ENCODE peak calls at places on chromosomes 4 and X, in six cellular contexts. G is fibroblast of mammary gland, A is breast epithelium, B is kidney epithelial cell, Y is fibroblast of pulmonary artery, H is A673. X is an unnamed sample.

GRCh38 chr4:26076896-26077295 is 162.9 kb downstream of the SMIM20 start:
- DNase-seq in B (no peak), H (no peak), Y (no peak), A (no peak), G (peak; percentile 77), X (no peak)

GRCh38 chrX:10011261-10011931 is 44.2 kb downstream of the CLDN34 start:
- DNase-seq in H (peak; percentile 72), A (no peak), B (no peak), Y (peak; percentile 84), G (no peak), X (no peak)

GRCh38 chr4:20916106-20916505 is 215.8 kb downstream of the PACRGL start:
- DNase-seq in Y (no peak), H (no peak), A (no peak), B (no peak), G (no peak), X (no peak)

GRCh38 chrX:119147486-119147885 is 19.9 kb upstream of the KIAA1210 start:
- DNase-seq in H (no peak), B (no peak), Y (no peak), A (no peak), G (no peak), X (no peak)

GRCh38 chr4:66014146-66014765 is 344.0 kb upstream of the EPHA5 start:
- DNase-seq in G (no peak), Y (no peak), A (no peak), B (no peak), H (peak; percentile 9), X (no peak)

GRCh38 chr4:53321151-53321987 is 44.5 kb downstream of the SCFD2 start:
- DNase-seq in A (no peak), G (peak; percentile 89), H (peak; percentile 92), Y (peak; percentile 83), B (peak; percentile 23), X (peak; percentile 40)

GRCh38 chr4:10179957-10180602 is 63.5 kb upstream of the WDR1 start:
- DNase-seq in H (no peak), B (no peak), A (no peak), Y (peak; percentile 72), G (no peak), X (no peak)

GRCh38 chr4:89029591-89029990 is 27.4 kb downstream of the FAM13A start:
- DNase-seq in H (no peak), G (no peak), A (no peak), B (no peak), Y (no peak), X (no peak)

GRCh38 chr4:81923140-81923539 is 450.7 kb downstream of the HNRNPD start:
- DNase-seq in H (no peak), A (no peak), B (no peak), G (no peak), Y (no peak), X (no peak)

GRCh38 chr4:95510145-95510544 is 38.6 kb downstream of the UNC5C start:
- DNase-seq in H (peak; percentile 17), A (no peak), B (no peak), G (peak; percentile 21), Y (peak; percentile 68), X (peak; percentile 20)

GRCh38 chr4:112532267-112532666 is 16.3 kb upstream of the NEUROG2 start:
- DNase-seq in G (peak; percentile 70), Y (no peak), B (no peak), A (no peak), H (no peak), X (no peak)

GRCh38 chr4:153603835-153604234 is 80.2 kb upstream of the TLR2 start:
- DNase-seq in A (no peak), Y (no peak), G (no peak), B (no peak), H (no peak), X (no peak)

GRCh38 chr4:95107635-95108034 is 349.9 kb downstream of the BMPR1B start:
- DNase-seq in G (peak; percentile 88), A (no peak), B (no peak), Y (peak; percentile 33), H (no peak), X (no peak)

GRCh38 chr4:42339935-42340406 is 57.3 kb upstream of the SHISA3 start:
- DNase-seq in G (peak; percentile 49), H (no peak), Y (peak; percentile 90), A (no peak), B (no peak), X (no peak)

GRCh38 chr4:70688795-70689231 is 481 bp downstream of the UTP3 start:
- DNase-seq in G (no peak), H (no peak), B (no peak), A (no peak), Y (peak; percentile 20), X (no peak)

GRCh38 chrX:87621697-87622096 is 104.1 kb downstream of the KLHL4 start:
- DNase-seq in A (no peak), H (no peak), B (no peak), G (peak; percentile 24), Y (peak; percentile 82), X (no peak)

GRCh38 chr4:138957302-138957701 is 58.3 kb upstream of the NOCT start:
- DNase-seq in Y (no peak), A (no peak), H (no peak), B (no peak), G (no peak), X (no peak)

GRCh38 chrX:34426334-34426733 is 230.8 kb downstream of the TMEM47 start:
- DNase-seq in G (no peak), A (no peak), B (no peak), H (peak; percentile 23), Y (peak; percentile 8), X (no peak)

GRCh38 chrX:47751670-47752069 is 85.0 kb upstream of the ZNF81 start:
- DNase-seq in Y (peak; percentile 40), A (no peak), H (no peak), B (no peak), G (peak; percentile 37), X (no peak)

GRCh38 chr4:48930654-48931053 is 24.1 kb upstream of the OCIAD2 start:
- DNase-seq in A (no peak), H (no peak), B (no peak), Y (no peak), G (no peak), X (no peak)

GRCh38 chr4:73090738-73091137 is 21.2 kb upstream of the COX18 start:
- DNase-seq in Y (no peak), H (no peak), G (no peak), B (no peak), A (no peak), X (no peak)

GRCh38 chr4:73087871-73088270 is 18.4 kb upstream of the COX18 start:
- DNase-seq in B (no peak), G (no peak), Y (no peak), H (no peak), A (no peak), X (no peak)

GRCh38 chr4:73080789-73081188 is 11.3 kb upstream of the COX18 start:
- DNase-seq in G (peak; percentile 16), Y (peak; percentile 24), H (peak; percentile 12), A (no peak), B (no peak), X (no peak)

DNA sequence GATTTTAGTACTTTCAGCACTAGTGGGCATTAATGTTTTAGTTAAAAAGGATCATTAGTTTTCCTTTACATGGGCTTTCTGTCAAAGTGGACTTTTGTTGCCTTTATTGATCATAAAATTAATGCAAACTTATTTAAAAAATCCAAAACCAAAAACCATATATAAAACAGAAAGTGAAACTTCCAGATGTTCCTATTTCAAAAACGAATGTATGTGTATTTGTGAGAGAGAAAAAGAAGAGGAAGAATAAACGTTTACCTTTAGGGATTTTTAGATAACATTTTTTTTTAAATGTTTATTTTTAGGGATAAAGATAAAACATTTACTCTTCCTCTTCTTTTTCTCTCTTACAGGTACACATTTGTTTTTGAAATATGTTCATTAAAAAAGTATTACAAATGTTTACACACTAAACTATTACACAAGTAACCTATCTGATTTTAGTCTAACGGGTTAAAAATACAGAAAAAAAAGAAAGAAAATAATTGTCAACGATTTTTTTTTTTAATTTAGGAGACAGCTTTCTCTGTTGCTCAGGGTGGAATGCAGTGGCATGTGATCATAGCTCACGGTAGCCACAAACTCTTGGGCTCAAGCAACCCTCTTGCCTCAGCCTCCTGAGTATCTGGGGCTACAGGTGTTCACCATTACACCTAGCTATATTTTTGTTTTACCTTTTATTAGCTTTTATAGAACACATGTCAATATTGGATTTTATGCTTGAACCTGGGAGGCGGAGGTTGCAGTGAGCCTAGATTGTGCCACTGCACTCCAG is 16.8 kb upstream of the COX18 start:
- DNase-seq in H (no peak), B (no peak), Y (no peak), G (no peak), A (no peak), X (no peak)
- H3K4me3 ChIP-seq in H (no peak overlapping the region), B (no peak overlapping the region), Y (no peak overlapping the region), G (no peak overlapping the region), A (no peak overlapping the region), X (no peak overlapping the region)

DNA sequence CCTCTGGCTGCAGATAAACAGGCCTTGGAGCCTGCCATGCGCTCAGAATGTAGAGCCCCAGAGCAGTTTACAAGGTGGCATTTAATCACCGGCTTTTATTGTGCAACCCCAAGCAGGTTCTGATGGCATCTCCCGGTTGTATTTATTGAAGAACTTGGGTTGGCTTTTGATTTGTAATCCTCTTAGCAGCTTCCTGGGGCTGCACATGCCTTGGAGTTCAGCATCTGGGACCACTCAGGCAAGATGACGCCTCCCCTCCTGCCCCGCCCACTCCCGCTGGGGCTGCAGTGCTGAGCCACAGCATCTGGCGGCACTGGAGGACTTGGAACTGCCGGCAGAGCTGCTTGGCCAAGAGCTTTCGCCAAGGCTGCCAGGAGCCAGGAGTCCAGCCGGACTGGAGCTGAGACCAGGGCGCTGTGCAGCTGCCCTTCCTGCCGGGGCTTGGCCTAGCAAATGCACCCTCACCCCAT is 5.3 kb downstream of the HTRA3 start:
- DNase-seq in G (peak; percentile 97), A (peak; percentile 65), B (no peak), Y (peak; percentile 95), H (peak; percentile 97), X (peak; percentile 85)
- TF ChIP-seq CTCF in G (peak; percentile 54), A (no peak), B (peak; percentile 48), Y (peak; percentile 55), H (peak; percentile 58), X (peak; percentile 65)

DNA sequence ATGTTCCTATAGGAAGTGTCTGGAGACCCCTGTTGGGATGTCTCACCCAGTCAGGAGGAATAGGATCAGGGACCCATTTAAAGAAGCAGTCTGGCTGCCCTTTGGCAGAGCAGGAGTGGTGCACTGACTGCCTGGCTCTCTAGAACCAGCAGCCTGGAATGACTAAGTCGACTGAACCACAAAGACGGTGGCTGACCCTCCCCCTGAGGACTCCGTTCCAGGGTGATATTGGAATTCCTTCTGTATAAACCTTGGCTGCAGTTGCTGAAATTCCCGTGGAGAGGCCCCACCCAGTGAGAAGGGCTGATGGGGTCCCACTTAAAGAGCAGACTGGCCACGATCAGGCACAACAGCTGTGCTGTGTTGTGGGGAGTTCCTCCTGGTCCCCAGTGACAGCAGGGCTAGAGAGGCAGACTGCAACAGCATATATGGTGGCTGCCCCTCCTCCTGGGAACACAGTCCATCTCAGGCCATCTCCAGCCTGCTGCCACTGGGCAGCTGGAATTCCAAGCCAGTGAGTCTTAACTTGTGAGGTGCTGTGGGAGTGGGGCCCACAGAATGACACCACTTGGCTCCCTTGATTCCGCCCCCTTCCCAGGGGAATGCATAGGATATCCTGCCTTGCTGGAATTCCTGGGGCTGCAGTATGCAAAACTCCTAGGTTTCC is 41.8 kb upstream of the RLIM start:
- DNase-seq in Y (peak; percentile 0), B (no peak), G (no peak), H (no peak), A (no peak), X (no peak)
- H3K4me3 ChIP-seq in Y (no peak overlapping the region), B (no peak overlapping the region), G (no peak overlapping the region), H (no peak overlapping the region), A (no peak overlapping the region), X (no peak overlapping the region)

DNA sequence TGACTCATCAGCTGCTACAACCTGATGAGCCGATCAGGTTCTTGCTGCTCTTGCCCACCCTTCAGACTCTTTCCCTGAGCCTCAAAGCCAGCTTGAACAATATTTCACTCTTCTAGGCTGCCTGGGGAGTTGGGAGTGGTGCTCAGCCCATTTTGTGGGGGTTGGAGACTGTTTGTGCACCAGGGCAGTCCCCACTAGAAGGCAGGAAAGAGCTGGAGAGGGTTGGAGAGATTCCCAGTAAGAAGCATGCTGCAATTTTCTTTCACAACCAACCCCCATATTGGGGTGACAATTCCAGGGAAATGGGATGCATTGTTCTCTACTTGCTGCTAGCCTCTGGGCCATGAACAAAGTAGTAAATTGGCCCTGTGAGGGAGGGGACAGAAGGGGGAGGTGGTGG is 44.1 kb downstream of the SLC16A2 start:
- DNase-seq in G (peak; percentile 24), B (no peak), Y (peak; percentile 41), H (peak; percentile 13), A (no peak), X (no peak)
- TF ChIP-seq CTCF in G (peak; percentile 12), B (no peak), Y (peak; percentile 28), H (peak; percentile 11), A (no peak), X (no peak)

X was measured in astrocyte of the cerebellum.